ENCODE peak calls at places on chromosomes 3 and 15, in seven cellular contexts. One of them, this sample, is unnamed.
A peak's percentile ranks its signal among the peaks of the same experiment; 100 is the strongest.

GRCh38 chr3:136193273-136194043 is 2.7 kb downstream of the MSL2 start:
- DNase-seq in IMR-90: no peak
- DNase-seq in HepG2: no peak
- DNase-seq in OCI-LY7: peak; percentile 35
- DNase-seq in GM23248: peak; percentile 38
- DNase-seq in neural progenitor cell: no peak
- DNase-seq in SK-N-SH: peak; percentile 18
- DNase-seq in this sample: no peak

GRCh38 chr3:126158912-126159227 is 21.5 kb downstream of the ALDH1L1 start:
- DNase-seq in IMR-90: no peak
- DNase-seq in HepG2: no peak
- DNase-seq in OCI-LY7: no peak
- DNase-seq in GM23248: no peak
- DNase-seq in neural progenitor cell: peak; percentile 21
- DNase-seq in SK-N-SH: no peak
- DNase-seq in this sample: no peak

GRCh38 chr3:137105277-137105977 is 147.6 kb downstream of the IL20RB start:
- DNase-seq in IMR-90: peak; percentile 62
- DNase-seq in HepG2: peak; percentile 41
- DNase-seq in OCI-LY7: peak; percentile 70
- DNase-seq in GM23248: peak; percentile 76
- DNase-seq in neural progenitor cell: peak; percentile 88
- DNase-seq in SK-N-SH: peak; percentile 35
- DNase-seq in this sample: peak; percentile 82

GRCh38 chr15:52749250-52749649 is 40.9 kb downstream of the ONECUT1 start:
- DNase-seq in IMR-90: no peak
- DNase-seq in HepG2: no peak
- DNase-seq in OCI-LY7: peak; percentile 13
- DNase-seq in GM23248: no peak
- DNase-seq in neural progenitor cell: no peak
- DNase-seq in SK-N-SH: no peak
- DNase-seq in this sample: no peak

GRCh38 chr3:121649645-121650044 is 11.1 kb downstream of the HCLS1 start:
- DNase-seq in IMR-90: peak; percentile 22
- DNase-seq in HepG2: no peak
- DNase-seq in OCI-LY7: no peak
- DNase-seq in GM23248: peak; percentile 43
- DNase-seq in neural progenitor cell: no peak
- DNase-seq in SK-N-SH: no peak
- DNase-seq in this sample: no peak

GRCh38 chr3:78703944-78704343 is 1063.9 kb downstream of the ROBO1 start:
- DNase-seq in IMR-90: no peak
- DNase-seq in HepG2: no peak
- DNase-seq in OCI-LY7: no peak
- DNase-seq in GM23248: no peak
- DNase-seq in neural progenitor cell: no peak
- DNase-seq in SK-N-SH: no peak
- DNase-seq in this sample: no peak

GRCh38 chr3:146889616-146890015 is 284.5 kb upstream of the PLSCR5 start:
- DNase-seq in IMR-90: no peak
- DNase-seq in HepG2: no peak
- DNase-seq in OCI-LY7: no peak
- DNase-seq in GM23248: no peak
- DNase-seq in neural progenitor cell: no peak
- DNase-seq in SK-N-SH: no peak
- DNase-seq in this sample: no peak

GRCh38 chr3:1330107-1330506 is 237.3 kb downstream of the CNTN6 start:
- DNase-seq in IMR-90: no peak
- DNase-seq in HepG2: no peak
- DNase-seq in OCI-LY7: no peak
- DNase-seq in GM23248: no peak
- DNase-seq in neural progenitor cell: no peak
- DNase-seq in SK-N-SH: no peak
- DNase-seq in this sample: no peak

GRCh38 chr3:134369231-134369741 is 5.0 kb downstream of the AMOTL2 start:
- DNase-seq in IMR-90: peak; percentile 72
- DNase-seq in HepG2: no peak
- DNase-seq in OCI-LY7: no peak
- DNase-seq in GM23248: peak; percentile 78
- DNase-seq in neural progenitor cell: no peak
- DNase-seq in SK-N-SH: no peak
- DNase-seq in this sample: no peak

GRCh38 chr3:63128380-63128779 is 149.7 kb upstream of the SYNPR start:
- DNase-seq in IMR-90: no peak
- DNase-seq in HepG2: no peak
- DNase-seq in OCI-LY7: no peak
- DNase-seq in GM23248: no peak
- DNase-seq in neural progenitor cell: no peak
- DNase-seq in SK-N-SH: no peak
- DNase-seq in this sample: no peak

GRCh38 chr15:38182900-38183299 is 69.7 kb upstream of the SPRED1 start:
- DNase-seq in IMR-90: no peak
- DNase-seq in HepG2: no peak
- DNase-seq in OCI-LY7: no peak
- DNase-seq in GM23248: no peak
- DNase-seq in neural progenitor cell: no peak
- DNase-seq in SK-N-SH: no peak
- DNase-seq in this sample: no peak

GRCh38 chr3:123098411-123099330 is 31.8 kb downstream of the PDIA5 start:
- DNase-seq in IMR-90: no peak
- DNase-seq in HepG2: no peak
- DNase-seq in OCI-LY7: no peak
- DNase-seq in GM23248: peak; percentile 45
- DNase-seq in neural progenitor cell: no peak
- DNase-seq in SK-N-SH: no peak
- DNase-seq in this sample: no peak
- H3K4me2 ChIP-seq in IMR-90: no peak overlapping the region
- H3K4me2 ChIP-seq in HepG2: no peak overlapping the region
- H3K4me2 ChIP-seq in OCI-LY7: no peak overlapping the region
- H3K4me2 ChIP-seq in GM23248: peak overlapping the region; percentile 5
- H3K4me2 ChIP-seq in neural progenitor cell: peak overlapping the region; percentile 13
- H3K4me2 ChIP-seq in SK-N-SH: no peak overlapping the region
- H3K4me2 ChIP-seq in this sample: no peak overlapping the region

DNA sequence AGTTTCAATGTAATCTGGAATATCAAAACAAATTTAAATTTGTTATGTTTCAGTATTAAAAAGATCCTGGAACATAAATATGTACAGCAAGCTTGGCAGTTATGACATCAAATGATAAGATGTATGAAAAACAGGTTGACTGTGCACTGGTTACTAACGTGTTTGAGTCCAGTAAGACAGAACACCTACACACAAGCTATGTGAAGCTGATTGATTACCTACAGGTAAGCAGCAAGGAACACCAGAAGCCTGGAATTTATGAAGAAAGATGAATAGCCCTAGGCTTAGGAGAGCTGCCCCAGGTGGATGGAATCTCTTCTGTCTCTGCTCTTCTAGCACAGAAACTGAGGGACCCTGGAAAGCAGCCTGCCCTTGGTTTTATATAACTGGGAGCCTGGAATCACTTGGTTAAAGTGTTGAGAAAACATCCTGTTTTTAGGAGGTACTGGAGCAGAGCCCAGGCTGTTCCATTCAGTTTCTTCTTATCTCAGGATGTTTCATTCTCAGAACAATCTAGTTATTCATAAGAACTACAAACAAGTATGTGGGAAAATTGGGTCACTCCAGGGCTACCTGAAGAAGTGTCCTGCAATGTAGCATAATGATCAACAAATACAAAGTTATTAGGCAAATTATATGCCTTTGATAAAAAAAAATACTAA is 36.3 kb downstream of the SLITRK3 start:
- DNase-seq in IMR-90: no peak
- DNase-seq in HepG2: no peak
- DNase-seq in OCI-LY7: no peak
- DNase-seq in GM23248: no peak
- DNase-seq in neural progenitor cell: no peak
- DNase-seq in SK-N-SH: no peak
- DNase-seq in this sample: no peak
- H3K4me2 ChIP-seq in IMR-90: no peak overlapping the region
- H3K4me2 ChIP-seq in HepG2: no peak overlapping the region
- H3K4me2 ChIP-seq in OCI-LY7: no peak overlapping the region
- H3K4me2 ChIP-seq in GM23248: no peak overlapping the region
- H3K4me2 ChIP-seq in neural progenitor cell: no peak overlapping the region
- H3K4me2 ChIP-seq in SK-N-SH: no peak overlapping the region
- H3K4me2 ChIP-seq in this sample: no peak overlapping the region

GRCh38 chr15:60831540-60831939 is 352.6 kb upstream of the ICE2 start:
- DNase-seq in IMR-90: no peak
- DNase-seq in HepG2: no peak
- DNase-seq in OCI-LY7: no peak
- DNase-seq in GM23248: peak; percentile 10
- DNase-seq in neural progenitor cell: no peak
- DNase-seq in SK-N-SH: no peak
- DNase-seq in this sample: no peak

GRCh38 chr15:60838206-60838605 is 359.3 kb upstream of the ICE2 start:
- DNase-seq in IMR-90: no peak
- DNase-seq in HepG2: no peak
- DNase-seq in OCI-LY7: no peak
- DNase-seq in GM23248: no peak
- DNase-seq in neural progenitor cell: no peak
- DNase-seq in SK-N-SH: no peak
- DNase-seq in this sample: no peak

GRCh38 chr15:60830479-60830878 is 351.5 kb upstream of the ICE2 start:
- DNase-seq in IMR-90: peak; percentile 33
- DNase-seq in HepG2: no peak
- DNase-seq in OCI-LY7: no peak
- DNase-seq in GM23248: peak; percentile 83
- DNase-seq in neural progenitor cell: no peak
- DNase-seq in SK-N-SH: no peak
- DNase-seq in this sample: no peak

GRCh38 chr15:60835974-60836373 is 357.0 kb upstream of the ICE2 start:
- DNase-seq in IMR-90: peak; percentile 82
- DNase-seq in HepG2: no peak
- DNase-seq in OCI-LY7: no peak
- DNase-seq in GM23248: peak; percentile 97
- DNase-seq in neural progenitor cell: no peak
- DNase-seq in SK-N-SH: no peak
- DNase-seq in this sample: no peak

DNA sequence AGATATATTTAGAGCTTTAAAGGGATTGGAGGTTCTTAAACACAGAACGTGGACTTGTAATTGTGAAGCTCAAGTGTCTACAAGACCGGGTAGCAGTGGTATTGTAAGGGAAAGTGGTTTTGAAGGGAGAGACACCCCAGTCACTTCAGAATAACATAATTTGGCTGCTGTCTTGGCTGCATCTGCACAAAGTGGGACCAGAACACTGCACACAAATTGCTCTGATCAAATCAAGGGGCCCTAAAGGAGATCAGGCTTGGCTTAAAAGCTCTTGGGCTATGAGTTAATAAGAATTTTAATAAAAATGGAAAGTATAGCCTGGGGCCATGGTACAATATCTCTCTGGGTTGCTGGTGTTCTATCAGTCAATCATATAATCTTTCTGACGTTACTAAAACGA is 356.1 kb upstream of the ICE2 start:
- DNase-seq in IMR-90: no peak
- DNase-seq in HepG2: no peak
- DNase-seq in OCI-LY7: no peak
- DNase-seq in GM23248: no peak
- DNase-seq in neural progenitor cell: no peak
- DNase-seq in SK-N-SH: peak; percentile 40
- DNase-seq in this sample: no peak
- H3K4me2 ChIP-seq in IMR-90: no peak overlapping the region
- H3K4me2 ChIP-seq in HepG2: no peak overlapping the region
- H3K4me2 ChIP-seq in OCI-LY7: no peak overlapping the region
- H3K4me2 ChIP-seq in GM23248: no peak overlapping the region
- H3K4me2 ChIP-seq in neural progenitor cell: no peak overlapping the region
- H3K4me2 ChIP-seq in SK-N-SH: no peak overlapping the region
- H3K4me2 ChIP-seq in this sample: no peak overlapping the region

DNA sequence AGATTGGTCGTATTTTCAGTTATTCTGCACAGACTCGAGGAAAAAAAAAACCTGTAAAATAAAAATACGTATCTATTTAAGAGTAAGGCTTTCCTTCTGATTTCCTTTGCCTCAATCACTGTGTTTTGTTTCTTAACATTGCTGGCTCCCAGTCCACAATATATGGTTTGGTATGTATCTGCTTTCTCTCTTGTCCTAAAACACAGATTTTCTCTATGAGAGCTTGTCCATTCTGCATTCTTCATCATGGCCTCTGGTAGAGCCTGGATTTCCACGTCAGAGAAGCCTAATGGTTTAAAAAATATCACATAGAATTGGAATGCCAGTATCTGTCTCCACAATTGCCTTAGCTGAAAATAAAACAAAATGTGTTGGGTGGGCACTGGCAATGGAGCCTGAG is 1.8 kb downstream of the CD200 start:
- DNase-seq in IMR-90: no peak
- DNase-seq in HepG2: no peak
- DNase-seq in OCI-LY7: no peak
- DNase-seq in GM23248: no peak
- DNase-seq in neural progenitor cell: no peak
- DNase-seq in SK-N-SH: no peak
- DNase-seq in this sample: no peak
- H3K4me2 ChIP-seq in IMR-90: no peak overlapping the region
- H3K4me2 ChIP-seq in HepG2: no peak overlapping the region
- H3K4me2 ChIP-seq in OCI-LY7: no peak overlapping the region
- H3K4me2 ChIP-seq in GM23248: no peak overlapping the region
- H3K4me2 ChIP-seq in neural progenitor cell: peak overlapping the region; percentile 99
- H3K4me2 ChIP-seq in SK-N-SH: no peak overlapping the region
- H3K4me2 ChIP-seq in this sample: peak overlapping the region; percentile 71

GRCh38 chr3:19596408-19596807 is 337.6 kb downstream of the EFHB start:
- DNase-seq in IMR-90: no peak
- DNase-seq in HepG2: no peak
- DNase-seq in OCI-LY7: no peak
- DNase-seq in GM23248: no peak
- DNase-seq in neural progenitor cell: no peak
- DNase-seq in SK-N-SH: no peak
- DNase-seq in this sample: no peak

GRCh38 chr3:19598870-19599269 is 335.1 kb downstream of the EFHB start:
- DNase-seq in IMR-90: no peak
- DNase-seq in HepG2: no peak
- DNase-seq in OCI-LY7: no peak
- DNase-seq in GM23248: no peak
- DNase-seq in neural progenitor cell: no peak
- DNase-seq in SK-N-SH: no peak
- DNase-seq in this sample: no peak

DNA sequence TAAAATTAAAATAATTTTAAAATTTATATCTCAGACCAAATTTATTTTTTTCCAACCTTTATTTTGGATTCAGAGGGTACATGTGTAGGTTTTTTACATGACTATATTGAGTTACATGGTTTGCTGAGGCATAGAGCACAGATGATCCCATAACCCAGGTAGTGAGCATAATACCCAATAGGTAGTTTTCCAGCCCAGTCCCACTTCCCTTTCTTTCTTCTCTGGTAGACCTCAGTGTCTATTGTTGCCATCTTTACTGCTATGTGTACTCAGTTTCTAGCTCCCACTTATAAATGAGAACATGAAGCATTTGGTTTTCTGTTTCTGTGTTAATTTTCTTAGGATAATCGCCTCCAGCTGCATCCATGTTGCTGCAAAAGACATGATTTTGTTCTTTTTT is 338.1 kb downstream of the EFHB start:
- DNase-seq in IMR-90: no peak
- DNase-seq in HepG2: no peak
- DNase-seq in OCI-LY7: no peak
- DNase-seq in GM23248: no peak
- DNase-seq in neural progenitor cell: no peak
- DNase-seq in SK-N-SH: no peak
- DNase-seq in this sample: no peak
- H3K4me2 ChIP-seq in IMR-90: no peak overlapping the region
- H3K4me2 ChIP-seq in HepG2: no peak overlapping the region
- H3K4me2 ChIP-seq in OCI-LY7: no peak overlapping the region
- H3K4me2 ChIP-seq in GM23248: no peak overlapping the region
- H3K4me2 ChIP-seq in neural progenitor cell: no peak overlapping the region
- H3K4me2 ChIP-seq in SK-N-SH: no peak overlapping the region
- H3K4me2 ChIP-seq in this sample: no peak overlapping the region

GRCh38 chr3:60571511-60571910 is 679.7 kb downstream of the FHIT start:
- DNase-seq in IMR-90: no peak
- DNase-seq in HepG2: no peak
- DNase-seq in OCI-LY7: no peak
- DNase-seq in GM23248: no peak
- DNase-seq in neural progenitor cell: no peak
- DNase-seq in SK-N-SH: no peak
- DNase-seq in this sample: no peak
- H3K4me2 ChIP-seq in IMR-90: no peak overlapping the region
- H3K4me2 ChIP-seq in HepG2: no peak overlapping the region
- H3K4me2 ChIP-seq in OCI-LY7: no peak overlapping the region
- H3K4me2 ChIP-seq in GM23248: no peak overlapping the region
- H3K4me2 ChIP-seq in neural progenitor cell: peak overlapping the region; percentile 38
- H3K4me2 ChIP-seq in SK-N-SH: no peak overlapping the region
- H3K4me2 ChIP-seq in this sample: no peak overlapping the region